ENCODE peak calls at places on chromosomes 13 and 19, in seven cellular contexts. U, A, N, O, B, Z and K are unnamed samples. For H3K4me1 and H3K9me2, the result is how much of the 10 kb centered on the place peaks cover.

GRCh38 chr19:17642656-17643055 is 45.5 kb downstream of the UNC13A start:
- DNase-seq in U (no peak), A (no peak), N (no peak), O (no peak), B (no peak), Z (no peak), K (no peak)

GRCh38 chr13:105410602-105411001 is 1124.9 kb downstream of the EFNB2 start:
- DNase-seq in U (no peak), A (peak), N (peak), O (peak), B (no peak), Z (peak), K (peak)

GRCh38 chr19:12913011-12913561 is 6.0 kb downstream of the SYCE2 start:
- DNase-seq in U (no peak), A (peak), N (peak), O (no peak), B (no peak), Z (peak), K (peak)

GRCh38 chr13:59601993-59602392 is 561.7 kb downstream of the DIAPH3 start:
- DNase-seq in U (no peak), A (no peak), N (no peak), O (no peak), B (no peak), Z (no peak), K (no peak)

GRCh38 chr13:60611523-60611922 is 214.5 kb downstream of the TDRD3 start:
- DNase-seq in U (no peak), A (no peak), N (no peak), O (no peak), B (no peak), Z (no peak), K (no peak)

GRCh38 chr19:33171222-33171795 is 22.8 kb upstream of the LRP3 start:
- DNase-seq in U (no peak), A (no peak), N (no peak), O (no peak), B (no peak), Z (no peak), K (no peak)

GRCh38 chr13:46389985-46390384 is 2.9 kb upstream of the RUBCNL start:
- DNase-seq in U (peak), A (no peak), N (no peak), O (no peak), B (no peak), Z (no peak), K (no peak)

GRCh38 chr13:106819413-106820180 is 251.7 kb upstream of the ARGLU1 start:
- DNase-seq in U (no peak), A (no peak), N (no peak), O (no peak), B (no peak), Z (no peak), K (no peak)

GRCh38 chr19:9857920-9858746 is 23.0 kb downstream of the PIN1 start:
- DNase-seq in U (peak), A (no peak), N (no peak), O (no peak), B (no peak), Z (no peak), K (no peak)

GRCh38 chr13:102911336-102911735 is 65.5 kb downstream of the ERCC5 start:
- DNase-seq in U (no peak), A (no peak), N (no peak), O (no peak), B (peak), Z (no peak), K (peak)

GRCh38 chr19:45670670-45671453 is 2.8 kb downstream of the GIPR start:
- DNase-seq in U (peak), A (peak), N (peak), O (peak), B (peak), Z (peak), K (peak)

GRCh38 chr19:44767295-44768180 is 10.2 kb upstream of the CBLC start:
- DNase-seq in U (no peak), A (no peak), N (no peak), O (no peak), B (no peak), Z (no peak), K (no peak)

GRCh38 chr19:1167687-1168561 is 6.1 kb downstream of the SBNO2 start:
- DNase-seq in U (no peak), A (no peak), N (no peak), O (no peak), B (peak), Z (no peak), K (no peak)

GRCh38 chr19:50162988-50163387 is at the start of gene IZUMO2:
- DNase-seq in U (no peak), A (no peak), N (peak), O (no peak), B (no peak), Z (no peak), K (no peak)

GRCh38 chr19:42316223-42317211 is 3.4 kb downstream of the TMEM145 start:
- DNase-seq in U (peak), A (peak), N (no peak), O (no peak), B (peak), Z (peak), K (no peak)

GRCh38 chr13:76474356-76474755 is 411.8 kb downstream of the KCTD12 start:
- DNase-seq in U (no peak), A (no peak), N (no peak), O (no peak), B (no peak), Z (peak), K (no peak)

GRCh38 chr19:56769650-56770049 is 70.9 kb downstream of the PEG3 start:
- DNase-seq in U (no peak), A (no peak), N (no peak), O (no peak), B (no peak), Z (no peak), K (no peak)

GRCh38 chr19:54439174-54439851 is 9.7 kb upstream of the LENG8 start:
- DNase-seq in U (peak), A (peak), N (peak), O (no peak), B (no peak), Z (peak), K (peak)

GRCh38 chr13:35388979-35389378 is 87.5 kb downstream of the MAB21L1 start:
- DNase-seq in U (no peak), A (peak), N (no peak), O (no peak), B (no peak), Z (peak), K (no peak)

GRCh38 chr13:51347099-51347498 is 7.6 kb downstream of the SERPINE3 start:
- DNase-seq in U (no peak), A (no peak), N (peak), O (no peak), B (no peak), Z (no peak), K (no peak)

GRCh38 chr13:76711515-76712182 is 174.6 kb downstream of the KCTD12 start:
- DNase-seq in U (no peak), A (no peak), N (no peak), O (no peak), B (no peak), Z (peak), K (peak)

GRCh38 chr19:50759886-50760285 is 10.4 kb upstream of the GPR32 start:
- DNase-seq in U (peak), A (no peak), N (peak), O (peak), B (no peak), Z (peak), K (no peak)

GRCh38 chr19:50492303-50493052 is 15.8 kb upstream of the GARIN5A start:
- DNase-seq in U (no peak), A (peak), N (no peak), O (no peak), B (no peak), Z (peak), K (no peak)

GRCh38 chr19:48724796-48725753 is 5.5 kb upstream of the MAMSTR start:
- DNase-seq in U (peak), A (peak), N (peak), O (peak), B (peak), Z (peak), K (peak)

GRCh38 chr13:47845981-47846380 is 155.1 kb downstream of the SUCLA2 start:
- DNase-seq in U (no peak), A (no peak), N (no peak), O (no peak), B (no peak), Z (no peak), K (no peak)

GRCh38 chr13:62653371-62653770 is 1237.7 kb upstream of the PCDH20 start:
- DNase-seq in U (no peak), A (no peak), N (no peak), O (peak), B (no peak), Z (no peak), K (no peak)

GRCh38 chr19:52917531-52917930 is 5.7 kb downstream of the ZNF888 start:
- DNase-seq in U (no peak), A (no peak), N (no peak), O (no peak), B (no peak), Z (no peak), K (no peak)

GRCh38 chr13:74715718-74716117 is 581.5 kb upstream of the KLF12 start:
- DNase-seq in U (no peak), A (no peak), N (no peak), O (no peak), B (no peak), Z (peak), K (no peak)

GRCh38 chr13:32446778-32447465 is 19.0 kb upstream of the N4BP2L1 start:
- DNase-seq in U (no peak), A (no peak), N (no peak), O (no peak), B (no peak), Z (no peak), K (no peak)

GRCh38 chr19:48635263-48635965 is 1.8 kb downstream of the DBP start:
- DNase-seq in U (peak), A (peak), N (peak), O (no peak), B (peak), Z (peak), K (peak)

GRCh38 chr13:45042539-45042938 is 53.2 kb downstream of the GPALPP1 start:
- DNase-seq in U (no peak), A (no peak), N (no peak), O (no peak), B (no peak), Z (peak), K (no peak)

GRCh38 chr13:107968470-107968869 is 246.9 kb downstream of the LIG4 start:
- DNase-seq in U (no peak), A (no peak), N (no peak), O (no peak), B (no peak), Z (no peak), K (no peak)

GRCh38 chr19:7371001-7371400 is 22.3 kb downstream of the ARHGEF18 start:
- DNase-seq in U (no peak), A (no peak), N (no peak), O (no peak), B (no peak), Z (no peak), K (no peak)

GRCh38 chr19:7376151-7376852 is 27.6 kb downstream of the ARHGEF18 start:
- DNase-seq in U (no peak), A (no peak), N (peak), O (no peak), B (peak), Z (no peak), K (no peak)

GRCh38 chr19:7373862-7374261 is 25.1 kb downstream of the ARHGEF18 start:
- DNase-seq in U (no peak), A (no peak), N (no peak), O (peak), B (no peak), Z (no peak), K (no peak)

GRCh38 chr19:7370546-7370945 is 21.8 kb downstream of the ARHGEF18 start:
- DNase-seq in U (no peak), A (no peak), N (no peak), O (no peak), B (no peak), Z (no peak), K (no peak)

GRCh38 chr19:7372810-7373209 is 24.1 kb downstream of the ARHGEF18 start:
- DNase-seq in U (no peak), A (no peak), N (no peak), O (no peak), B (no peak), Z (no peak), K (no peak)
- H3K4me1 ChIP-seq in U (under half), A (under half), N (under half), O (under half), B (under half), Z (under half), K (under half)

DNA sequence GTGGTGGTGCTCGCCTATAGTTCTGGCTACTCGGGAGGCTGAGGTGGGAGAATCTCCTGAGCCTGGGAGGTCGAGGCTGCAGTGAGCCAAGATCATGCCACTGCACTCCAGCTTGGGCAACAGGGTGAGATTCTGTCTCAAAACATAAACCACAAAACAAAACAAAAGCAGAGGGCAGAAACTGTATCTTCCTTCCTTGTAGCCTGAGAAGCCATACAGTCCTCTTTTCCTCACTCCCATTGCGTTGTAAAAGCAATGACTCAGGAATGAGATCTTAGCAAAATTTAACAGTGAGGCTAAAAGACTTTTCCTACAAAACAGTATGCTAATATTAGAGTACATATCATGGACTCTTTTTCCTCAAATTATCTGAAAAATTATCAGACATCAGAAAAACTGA is 130.9 kb downstream of the SHISA2 start:
- DNase-seq in U (no peak), A (no peak), N (no peak), O (no peak), B (no peak), Z (no peak), K (no peak)
- H3K9me2 ChIP-seq in U (under half), A (under half), N (under half), O (under half), B (under half), Z (under half), K (under half)

DNA sequence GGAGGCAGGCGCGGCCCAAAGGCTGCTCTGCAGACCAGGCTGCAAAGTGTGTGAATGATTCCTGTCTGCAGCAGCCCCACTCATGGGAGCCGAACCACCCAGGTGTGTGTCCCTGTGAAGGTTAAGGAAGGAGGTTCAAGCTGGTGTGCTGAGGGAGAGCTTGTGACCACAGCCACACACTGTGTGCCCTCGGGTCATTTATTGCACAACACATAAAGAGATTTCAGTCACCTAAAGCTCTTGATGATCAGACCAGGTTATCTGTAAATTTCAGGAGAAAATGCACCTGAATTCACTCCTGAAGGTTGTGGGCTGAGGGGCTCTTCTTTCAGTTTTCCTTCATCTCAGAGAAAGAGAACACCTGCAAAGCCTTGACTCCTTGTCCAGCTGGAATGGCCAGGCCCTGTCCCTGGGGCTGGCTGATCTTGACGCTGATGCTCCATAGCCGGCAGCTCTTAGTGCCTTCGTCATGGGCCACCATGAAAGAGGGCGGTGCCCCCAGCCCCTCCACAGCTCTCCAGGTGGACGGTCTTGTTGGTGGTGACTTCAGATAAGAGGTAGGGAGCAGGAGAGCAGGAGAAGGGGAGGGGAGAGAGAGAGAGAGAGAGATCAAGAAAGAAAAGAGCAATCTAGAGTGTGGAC is 110.8 kb upstream of the C1QTNF9B start:
- DNase-seq in U (no peak), A (no peak), N (no peak), O (no peak), B (no peak), Z (no peak), K (no peak)
- H3K4me1 ChIP-seq in U (under half), A (under half), N (under half), O (under half), B (under half), Z (under half), K (under half)

GRCh38 chr13:30404207-30404606 is 18.1 kb upstream of the UBE2L5 start:
- DNase-seq in U (no peak), A (no peak), N (no peak), O (no peak), B (no peak), Z (no peak), K (no peak)

GRCh38 chr13:30408319-30409101 is 13.8 kb upstream of the UBE2L5 start:
- DNase-seq in U (peak), A (peak), N (peak), O (no peak), B (peak), Z (peak), K (peak)

GRCh38 chr13:30409911-30410704 is 12.2 kb upstream of the UBE2L5 start:
- DNase-seq in U (no peak), A (no peak), N (no peak), O (no peak), B (no peak), Z (peak), K (peak)

GRCh38 chr13:30403491-30403890 is 18.8 kb upstream of the UBE2L5 start:
- DNase-seq in U (no peak), A (no peak), N (no peak), O (no peak), B (no peak), Z (no peak), K (no peak)

GRCh38 chr13:30406779-30407416 is 15.4 kb upstream of the UBE2L5 start:
- DNase-seq in U (peak), A (no peak), N (no peak), O (no peak), B (no peak), Z (no peak), K (no peak)
- H3K9me2 ChIP-seq in U (under half), A (under half), N (under half), O (under half), B (under half), Z (under half), K (under half)

DNA sequence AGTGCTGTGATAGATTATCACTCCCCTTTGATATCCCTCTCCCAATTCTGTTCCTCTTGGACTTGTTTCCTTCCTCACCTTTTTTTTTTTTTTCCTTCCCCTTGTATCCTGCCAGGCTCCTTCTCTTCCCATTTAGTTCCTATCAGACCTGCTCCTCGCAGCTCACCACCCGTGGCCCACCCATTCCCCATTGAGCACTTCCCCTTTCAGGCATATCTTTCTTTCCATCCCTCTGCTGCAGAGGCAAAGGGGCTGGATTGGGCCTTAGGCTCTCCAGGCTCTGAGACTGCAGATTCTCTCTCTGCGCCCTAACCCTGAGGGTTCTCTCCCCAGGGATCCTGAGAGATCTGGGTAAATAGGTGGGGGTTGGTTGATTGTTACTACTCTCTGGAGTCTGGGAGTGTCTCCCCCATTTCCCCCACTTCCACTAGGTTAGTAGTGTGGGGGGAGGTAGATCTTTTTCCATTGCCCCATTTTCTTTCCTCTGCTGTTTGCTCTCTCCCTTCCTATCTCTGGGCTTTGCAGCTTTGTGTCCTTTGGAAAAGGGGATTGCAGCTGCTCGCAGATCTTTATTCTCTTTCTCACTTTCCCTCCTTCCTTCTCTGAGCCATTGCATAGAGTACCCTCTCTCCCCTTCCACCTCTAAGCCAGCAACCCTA is 2.3 kb downstream of the ARHGAP35 start:
- DNase-seq in U (no peak), A (no peak), N (peak), O (no peak), B (no peak), Z (peak), K (no peak)
- H3K4me1 ChIP-seq in U (half or more), A (under half), N (half or more), O (half or more), B (half or more), Z (under half), K (under half)

DNA sequence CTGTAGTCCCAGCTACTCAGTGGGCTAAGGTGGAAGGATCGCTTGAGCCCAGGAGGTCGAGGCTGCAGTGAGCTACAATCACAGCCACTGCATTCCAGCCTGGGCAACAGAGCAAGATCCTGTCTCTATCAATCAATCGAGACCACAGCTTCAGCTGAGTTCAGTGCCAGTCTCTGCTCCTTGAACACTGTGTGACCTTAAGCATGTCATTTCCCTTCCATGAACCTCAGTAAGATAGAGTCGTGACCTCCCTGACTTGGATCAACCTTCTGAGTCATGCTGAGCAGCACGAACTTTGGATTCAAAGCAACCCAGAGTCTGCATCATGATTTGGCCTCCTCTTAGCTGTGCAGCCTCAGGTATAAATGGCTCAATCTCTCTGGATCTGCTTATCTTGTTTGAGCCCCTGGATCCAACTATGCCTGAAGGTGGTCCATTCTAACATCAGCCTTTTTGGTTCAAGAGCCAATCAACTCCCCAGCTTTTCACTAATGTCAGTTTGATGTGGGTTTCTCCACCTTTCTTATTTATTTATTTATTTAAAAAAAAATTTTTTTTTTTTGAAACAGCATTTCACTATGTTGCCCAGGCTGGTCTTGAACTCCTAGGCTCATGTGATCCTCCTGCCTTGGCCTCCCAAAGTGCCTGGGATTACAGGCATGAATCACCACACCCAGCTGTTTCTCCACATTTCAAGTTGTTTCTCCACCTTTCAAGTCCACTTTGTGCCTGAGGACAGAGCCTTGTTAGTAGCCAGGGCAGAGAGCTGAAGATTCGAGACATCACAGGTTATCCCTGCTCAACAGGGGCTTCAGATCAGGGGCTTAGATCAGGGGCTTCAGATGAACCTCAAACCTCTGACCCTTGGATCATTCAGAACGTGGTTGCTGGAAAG is 26.4 kb downstream of the PTPRS start:
- DNase-seq in U (no peak), A (no peak), N (no peak), O (no peak), B (no peak), Z (peak), K (no peak)
- H3K9me2 ChIP-seq in U (under half), A (under half), N (under half), O (under half), B (under half), Z (under half), K (under half)

GRCh38 chr19:55635856-55636440 is 4.9 kb upstream of the ZNF580 start:
- DNase-seq in U (no peak), A (peak), N (no peak), O (no peak), B (no peak), Z (peak), K (no peak)
- H3K4me1 ChIP-seq in U (half or more), A (under half), N (under half), O (under half), B (under half), Z (under half), K (under half)

GRCh38 chr13:27432180-27432579 is 7.8 kb downstream of the GTF3A start:
- DNase-seq in U (no peak), A (no peak), N (no peak), O (no peak), B (no peak), Z (no peak), K (no peak)
- H3K9me2 ChIP-seq in U (under half), A (under half), N (under half), O (under half), B (under half), Z (under half), K (under half)